ENCODE peak calls at places on chromosome 20, in ten cellular contexts. N is tibial nerve, E is ovary, T is NB4, O is Peyer's patch, W is adrenal gland, C is A549, P is heart left ventricle, D is spleen, F is body of pancreas. J is an unnamed sample.

GRCh38 chr20:58003525-58003924 is 224.9 kb downstream of the ANKRD60 start:
- DNase-seq in N (no peak), E (no peak), T (no peak), O (no peak), W (no peak), C (peak), P (no peak), D (peak), F (no peak), J (peak)

GRCh38 chr20:46928580-46929132 is 34.0 kb downstream of the EYA2 start:
- DNase-seq in N (peak), E (no peak), T (no peak), O (no peak), W (no peak), C (no peak), P (no peak), D (no peak), F (peak), J (no peak)

GRCh38 chr20:48607544-48607865 is 220.3 kb downstream of the PREX1 start:
- DNase-seq in N (no peak), E (no peak), T (no peak), O (no peak), W (no peak), C (no peak), P (no peak), D (no peak), F (no peak), J (no peak)

GRCh38 chr20:43492101-43492500 is 15.4 kb upstream of the L3MBTL1 start:
- DNase-seq in N (no peak), E (no peak), T (no peak), O (no peak), W (no peak), C (no peak), P (no peak), D (no peak), F (no peak), J (no peak)

GRCh38 chr20:48421547-48421946 is 406.3 kb downstream of the PREX1 start:
- DNase-seq in N (no peak), E (no peak), T (no peak), O (no peak), W (no peak), C (no peak), P (no peak), D (no peak), F (no peak), J (no peak)

GRCh38 chr20:57676517-57677322 is 33.1 kb downstream of the PMEPA1 start:
- DNase-seq in N (no peak), E (no peak), T (no peak), O (peak), W (no peak), C (no peak), P (no peak), D (no peak), F (no peak), J (no peak)

GRCh38 chr20:12966468-12967085 is 42.2 kb upstream of the SPTLC3 start:
- DNase-seq in N (no peak), E (no peak), T (peak), O (no peak), W (no peak), C (peak), P (no peak), D (no peak), F (no peak), J (no peak)

GRCh38 chr20:36575066-36575743 is 1.8 kb downstream of the TGIF2 start:
- DNase-seq in N (peak), E (peak), T (peak), O (peak), W (peak), C (peak), P (peak), D (no peak), F (peak), J (peak)

GRCh38 chr20:8094415-8094818 is 37.6 kb upstream of the PLCB1 start:
- DNase-seq in N (peak), E (peak), T (no peak), O (peak), W (peak), C (peak), P (peak), D (no peak), F (peak), J (peak)

GRCh38 chr20:63567382-63568169 is 6.5 kb downstream of the HELZ2 start:
- DNase-seq in N (no peak), E (no peak), T (peak), O (peak), W (no peak), C (no peak), P (peak), D (peak), F (no peak), J (no peak)

GRCh38 chr20:56278205-56278604 is 29.7 kb downstream of the MC3R start:
- DNase-seq in N (no peak), E (no peak), T (peak), O (no peak), W (no peak), C (no peak), P (no peak), D (no peak), F (no peak), J (no peak)

DNA sequence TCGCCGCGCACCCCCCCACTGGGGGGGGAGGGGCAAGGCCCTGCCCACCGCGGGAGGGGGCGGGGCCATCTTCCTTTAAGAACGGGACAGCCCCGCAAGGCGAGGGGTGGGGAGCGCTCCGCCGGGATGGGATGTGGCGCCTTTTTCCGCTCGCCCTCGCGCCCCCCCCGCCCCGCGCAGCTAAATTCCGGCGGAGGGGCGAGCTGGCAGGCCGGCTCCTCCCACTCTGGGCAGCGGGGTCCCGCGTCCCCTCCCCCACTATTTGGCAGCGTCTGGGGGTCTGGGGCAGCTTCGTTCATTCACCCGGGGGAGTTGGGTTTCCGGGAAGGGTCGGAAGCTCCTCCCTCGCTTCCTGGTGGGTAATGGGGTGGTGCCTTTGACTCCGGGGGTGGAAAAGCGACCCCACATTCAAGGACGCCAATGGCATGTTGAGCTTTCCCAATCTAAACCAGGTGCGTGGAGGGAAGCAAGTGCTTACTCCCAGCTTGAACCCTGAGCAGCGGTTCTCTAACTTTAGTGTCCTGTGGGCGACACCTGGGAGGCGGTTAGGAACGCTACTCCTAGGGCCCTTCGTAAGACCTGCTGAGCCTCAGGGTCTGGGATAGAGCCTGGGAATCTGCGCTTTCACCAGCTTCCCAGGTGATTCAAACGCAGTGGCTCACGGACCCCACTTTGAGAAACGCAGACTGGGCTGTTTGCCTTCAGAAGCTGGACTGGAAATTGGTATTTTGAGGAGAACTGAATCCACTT is 927 bp downstream of the ASXL1 start:
- DNase-seq in N (peak), E (peak), T (peak), O (peak), W (peak), C (peak), P (peak), D (peak), F (peak), J (peak)
- TF ChIP-seq POLR2A in N (no peak), E (no peak), T (no peak), O (no peak), W (no peak), C (peak), P (peak), D (no peak), F (peak), J (peak)

GRCh38 chr20:44523746-44524145 is 1.9 kb upstream of the SERINC3 start:
- DNase-seq in N (no peak), E (no peak), T (no peak), O (no peak), W (no peak), C (no peak), P (no peak), D (no peak), F (no peak), J (peak)

GRCh38 chr20:44517454-44517853 is 4.4 kb downstream of the SERINC3 start:
- DNase-seq in N (no peak), E (no peak), T (no peak), O (no peak), W (no peak), C (no peak), P (no peak), D (no peak), F (no peak), J (no peak)

GRCh38 chr20:44526129-44526528 is 4.3 kb upstream of the SERINC3 start:
- DNase-seq in N (no peak), E (no peak), T (no peak), O (no peak), W (no peak), C (peak), P (no peak), D (no peak), F (no peak), J (peak)

GRCh38 chr20:44522841-44523240 is 971 bp upstream of the SERINC3 start:
- DNase-seq in N (no peak), E (no peak), T (no peak), O (no peak), W (no peak), C (no peak), P (no peak), D (no peak), F (no peak), J (no peak)

DNA sequence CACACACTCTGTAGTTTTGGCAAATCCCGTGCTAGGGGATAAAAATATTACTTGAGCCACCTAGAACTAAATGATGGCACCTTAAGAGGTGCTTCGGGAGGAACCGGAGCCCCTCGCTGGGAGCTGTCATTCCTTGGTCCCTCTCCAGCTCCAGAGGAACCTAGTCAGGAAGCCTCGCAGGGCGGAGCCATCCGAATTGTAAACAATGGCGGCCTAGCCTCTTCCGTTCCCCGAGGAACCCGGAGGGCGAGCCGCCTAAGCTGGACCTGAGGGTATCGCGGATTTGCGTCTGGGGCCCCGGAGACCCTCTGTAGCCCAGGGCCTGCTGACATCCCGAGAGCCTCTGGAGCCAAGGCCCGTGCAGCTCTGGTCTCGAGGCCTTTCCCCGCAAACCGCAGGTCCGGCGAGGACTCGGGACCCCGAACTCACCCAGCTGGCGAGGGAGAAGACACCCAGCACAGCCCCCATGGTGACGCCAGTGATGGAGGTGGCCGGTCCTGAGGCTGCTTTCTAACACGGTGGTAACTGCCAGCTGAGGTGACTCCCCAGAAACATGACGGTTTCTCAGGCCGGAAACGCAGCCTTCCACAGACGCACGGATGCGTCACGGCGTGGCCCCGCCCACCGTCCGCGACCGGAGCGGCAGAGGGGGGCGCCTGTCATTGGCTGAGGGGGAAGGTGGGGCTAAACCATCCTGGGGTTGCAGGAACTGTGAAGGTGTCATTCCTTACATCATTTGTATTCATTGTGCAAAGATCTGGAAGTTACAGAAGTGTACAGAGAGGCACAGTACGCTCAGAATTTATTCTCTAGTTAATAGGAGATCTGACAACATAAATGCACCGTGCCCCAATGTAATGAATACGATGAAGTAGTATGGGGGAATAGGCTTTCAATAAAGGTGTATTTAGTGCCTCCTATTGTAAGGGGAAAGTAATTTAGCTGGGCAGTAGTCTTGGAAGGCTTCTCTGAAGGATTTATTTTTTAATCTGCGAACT is at the start of gene SERINC3:
- DNase-seq in N (peak), E (peak), T (peak), O (peak), W (peak), C (peak), P (peak), D (peak), F (peak), J (peak)
- TF ChIP-seq POLR2A in N (peak), E (peak), T (peak), O (peak), W (peak), C (peak), P (peak), D (peak), F (peak), J (peak)

GRCh38 chr20:25464501-25465204 is 57.2 kb downstream of the GINS1 start:
- DNase-seq in N (no peak), E (no peak), T (no peak), O (no peak), W (no peak), C (no peak), P (no peak), D (peak), F (no peak), J (no peak)

GRCh38 chr20:25468126-25469075 is 60.9 kb downstream of the GINS1 start:
- DNase-seq in N (no peak), E (no peak), T (no peak), O (no peak), W (no peak), C (no peak), P (no peak), D (peak), F (no peak), J (no peak)

GRCh38 chr20:25466846-25467245 is 59.4 kb downstream of the GINS1 start:
- DNase-seq in N (no peak), E (no peak), T (no peak), O (no peak), W (no peak), C (no peak), P (no peak), D (peak), F (no peak), J (no peak)

GRCh38 chr20:25467441-25467840 is 60.0 kb downstream of the GINS1 start:
- DNase-seq in N (no peak), E (no peak), T (no peak), O (no peak), W (no peak), C (no peak), P (no peak), D (no peak), F (no peak), J (no peak)

GRCh38 chr20:25465398-25465797 is 57.9 kb downstream of the GINS1 start:
- DNase-seq in N (no peak), E (no peak), T (no peak), O (no peak), W (no peak), C (no peak), P (no peak), D (peak), F (no peak), J (no peak)
- TF ChIP-seq POLR2A in N (no peak), E (no peak), T (no peak), O (no peak), W (no peak), C (no peak), P (no peak), D (no peak), F (no peak), J (no peak)

GRCh38 chr20:33865761-33866160 is 54.6 kb downstream of the CHMP4B start:
- DNase-seq in N (no peak), E (no peak), T (no peak), O (no peak), W (no peak), C (no peak), P (no peak), D (no peak), F (no peak), J (no peak)

GRCh38 chr20:33863440-33864323 is 52.5 kb downstream of the CHMP4B start:
- DNase-seq in N (no peak), E (no peak), T (no peak), O (no peak), W (no peak), C (no peak), P (no peak), D (no peak), F (no peak), J (no peak)

GRCh38 chr20:33861458-33861857 is 50.3 kb downstream of the CHMP4B start:
- DNase-seq in N (no peak), E (no peak), T (no peak), O (no peak), W (no peak), C (no peak), P (no peak), D (no peak), F (no peak), J (no peak)

GRCh38 chr20:33864324-33864963 is 53.3 kb downstream of the CHMP4B start:
- DNase-seq in N (no peak), E (no peak), T (no peak), O (no peak), W (no peak), C (no peak), P (no peak), D (no peak), F (no peak), J (no peak)

GRCh38 chr20:33862709-33863403 is 51.7 kb downstream of the CHMP4B start:
- DNase-seq in N (no peak), E (peak), T (peak), O (peak), W (peak), C (peak), P (peak), D (peak), F (peak), J (peak)
- TF ChIP-seq POLR2A in N (no peak), E (no peak), T (no peak), O (no peak), W (no peak), C (no peak), P (no peak), D (no peak), F (no peak), J (no peak)

GRCh38 chr20:9815662-9816061 is 23.2 kb downstream of the PAK5 start:
- DNase-seq in N (no peak), E (no peak), T (no peak), O (no peak), W (no peak), C (no peak), P (no peak), D (no peak), F (no peak), J (no peak)

GRCh38 chr20:9817654-9818053 is 21.2 kb downstream of the PAK5 start:
- DNase-seq in N (no peak), E (no peak), T (no peak), O (no peak), W (peak), C (no peak), P (no peak), D (no peak), F (no peak), J (no peak)
- TF ChIP-seq POLR2A in N (no peak), E (no peak), T (no peak), O (no peak), W (no peak), C (no peak), P (no peak), D (no peak), F (no peak), J (no peak)

GRCh38 chr20:51631953-51632352 is 89.4 kb upstream of the NFATC2 start:
- DNase-seq in N (no peak), E (no peak), T (no peak), O (no peak), W (no peak), C (no peak), P (no peak), D (no peak), F (no peak), J (no peak)
- TF ChIP-seq POLR2A in N (no peak), E (no peak), T (no peak), O (no peak), W (no peak), C (no peak), P (no peak), D (no peak), F (no peak), J (no peak)

GRCh38 chr20:52683761-52684160 is 288.4 kb upstream of the TSHZ2 start:
- DNase-seq in N (no peak), E (no peak), T (peak), O (no peak), W (no peak), C (no peak), P (no peak), D (no peak), F (no peak), J (no peak)
- TF ChIP-seq POLR2A in N (no peak), E (no peak), T (no peak), O (no peak), W (no peak), C (no peak), P (no peak), D (no peak), F (no peak), J (no peak)

GRCh38 chr20:62021794-62022419 is 43.8 kb downstream of the TAF4 start:
- DNase-seq in N (no peak), E (no peak), T (no peak), O (no peak), W (no peak), C (no peak), P (no peak), D (no peak), F (no peak), J (no peak)

GRCh38 chr20:62019144-62019805 is 46.4 kb downstream of the TAF4 start:
- DNase-seq in N (no peak), E (peak), T (no peak), O (no peak), W (peak), C (no peak), P (no peak), D (no peak), F (peak), J (no peak)

GRCh38 chr20:62020935-62021701 is 44.6 kb downstream of the TAF4 start:
- DNase-seq in N (no peak), E (peak), T (no peak), O (no peak), W (peak), C (no peak), P (peak), D (no peak), F (peak), J (no peak)

GRCh38 chr20:62018437-62019143 is 47.1 kb downstream of the TAF4 start:
- DNase-seq in N (no peak), E (no peak), T (no peak), O (no peak), W (no peak), C (no peak), P (no peak), D (no peak), F (no peak), J (no peak)

GRCh38 chr20:62019881-62020492 is 45.7 kb downstream of the TAF4 start:
- DNase-seq in N (no peak), E (peak), T (no peak), O (no peak), W (peak), C (no peak), P (peak), D (no peak), F (peak), J (no peak)
- TF ChIP-seq POLR2A in N (no peak), E (no peak), T (no peak), O (no peak), W (no peak), C (no peak), P (no peak), D (no peak), F (no peak), J (no peak)